ENCODE peak calls at places on chromosome 17, in six cellular contexts. I is psoas muscle; L is HepG2; F is tibial nerve; R is CD8-positive, alpha-beta T cell; T is uterus. K is an unnamed sample.

GRCh38 chr17:73316919-73317505 is 5.2 kb upstream of the CDC42EP4 start:
- DNase-seq in I (no peak), L (no peak), F (no peak), R (no peak), T (no peak), K (no peak)

GRCh38 chr17:78650093-78650715 is 73.0 kb upstream of the DNAH17 start:
- DNase-seq in I (no peak), L (peak; percentile 97), F (no peak), R (no peak), T (no peak), K (no peak)

GRCh38 chr17:12983986-12984932 is 33.6 kb downstream of the ELAC2 start:
- DNase-seq in I (peak; percentile 88), L (no peak), F (peak; percentile 69), R (no peak), T (peak; percentile 84), K (peak; percentile 61)

GRCh38 chr17:52027620-52028019 is 130.9 kb downstream of the CA10 start:
- DNase-seq in I (no peak), L (no peak), F (no peak), R (no peak), T (no peak), K (no peak)

GRCh38 chr17:77471984-77472836 is 331.4 kb downstream of the SEC14L1 start:
- DNase-seq in I (peak; percentile 51), L (no peak), F (no peak), R (no peak), T (peak; percentile 82), K (no peak)

GRCh38 chr17:75267403-75268232 is 3.4 kb downstream of the MIF4GD start:
- DNase-seq in I (peak; percentile 39), L (peak; percentile 86), F (no peak), R (no peak), T (no peak), K (no peak)

GRCh38 chr17:29909604-29910003 is 20.4 kb downstream of the SSH2 start:
- DNase-seq in I (no peak), L (no peak), F (no peak), R (no peak), T (no peak), K (no peak)

GRCh38 chr17:72119963-72120877 is 600 bp upstream of the SOX9 start:
- DNase-seq in I (peak; percentile 70), L (peak; percentile 79), F (peak; percentile 23), R (no peak), T (no peak), K (peak; percentile 50)

GRCh38 chr17:78597923-78598545 is 20.8 kb upstream of the DNAH17 start:
- DNase-seq in I (no peak), L (no peak), F (no peak), R (no peak), T (no peak), K (no peak)

GRCh38 chr17:49715221-49715620 is 7.5 kb upstream of the SLC35B1 start:
- DNase-seq in I (no peak), L (no peak), F (no peak), R (no peak), T (no peak), K (no peak)

GRCh38 chr17:9244066-9245052 is 223.0 kb downstream of the NTN1 start:
- DNase-seq in I (peak; percentile 77), L (no peak), F (no peak), R (no peak), T (peak; percentile 60), K (no peak)

GRCh38 chr17:80474231-80474932 is 2.0 kb downstream of the NPTX1 start:
- DNase-seq in I (no peak), L (no peak), F (no peak), R (no peak), T (no peak), K (no peak)

GRCh38 chr17:34472363-34472762 is 107.0 kb upstream of the TMEM132E start:
- DNase-seq in I (no peak), L (no peak), F (no peak), R (no peak), T (no peak), K (no peak)

GRCh38 chr17:63675607-63676539 is 24.1 kb downstream of the LIMD2 start:
- DNase-seq in I (peak; percentile 72), L (peak; percentile 83), F (peak; percentile 79), R (no peak), T (peak; percentile 84), K (peak; percentile 65)

GRCh38 chr17:18331879-18332278 is 16.8 kb downstream of the SMCR8 start:
- DNase-seq in I (no peak), L (no peak), F (no peak), R (no peak), T (no peak), K (no peak)

GRCh38 chr17:81453712-81454111 is 58.5 kb downstream of the BAHCC1 start:
- DNase-seq in I (no peak), L (no peak), F (no peak), R (no peak), T (no peak), K (no peak)

GRCh38 chr17:77609553-77610517 is 348.7 kb upstream of the TNRC6C start:
- DNase-seq in I (no peak), L (peak; percentile 27), F (no peak), R (peak; percentile 34), T (peak; percentile 66), K (no peak)

GRCh38 chr17:7717756-7718350 is 309 bp downstream of the DNAH2 start:
- DNase-seq in I (no peak), L (no peak), F (no peak), R (no peak), T (no peak), K (no peak)

GRCh38 chr17:27315322-27315721 is 21.4 kb downstream of the WSB1 start:
- DNase-seq in I (peak; percentile 89), L (no peak), F (peak; percentile 76), R (no peak), T (peak; percentile 91), K (peak; percentile 83)

GRCh38 chr17:13410214-13410613 is 191.5 kb downstream of the HS3ST3A1 start:
- DNase-seq in I (no peak), L (no peak), F (no peak), R (no peak), T (no peak), K (no peak)

GRCh38 chr17:8038954-8039610 is at the start of gene ALOX15B:
- DNase-seq in I (no peak), L (no peak), F (no peak), R (no peak), T (no peak), K (no peak)

GRCh38 chr17:9241371-9241712 is 220.0 kb downstream of the NTN1 start:
- DNase-seq in I (no peak), L (no peak), F (no peak), R (no peak), T (peak; percentile 73), K (peak; percentile 52)

GRCh38 chr17:77849203-77849602 is 109.3 kb upstream of the TNRC6C start:
- DNase-seq in I (no peak), L (no peak), F (no peak), R (no peak), T (no peak), K (no peak)

GRCh38 chr17:42103221-42103954 is 5.1 kb upstream of the ZNF385C start:
- DNase-seq in I (no peak), L (no peak), F (no peak), R (no peak), T (no peak), K (no peak)

GRCh38 chr17:42107124-42107523 is 5.4 kb downstream of the DHX58 start:
- DNase-seq in I (no peak), L (no peak), F (no peak), R (no peak), T (no peak), K (no peak)

GRCh38 chr17:42101513-42102292 is 3.4 kb upstream of the ZNF385C start:
- DNase-seq in I (peak; percentile 95), L (peak; percentile 65), F (peak; percentile 86), R (no peak), T (peak; percentile 59), K (peak; percentile 74)

GRCh38 chr17:42106009-42106408 is 6.5 kb downstream of the DHX58 start:
- DNase-seq in I (no peak), L (no peak), F (no peak), R (no peak), T (no peak), K (no peak)

DNA sequence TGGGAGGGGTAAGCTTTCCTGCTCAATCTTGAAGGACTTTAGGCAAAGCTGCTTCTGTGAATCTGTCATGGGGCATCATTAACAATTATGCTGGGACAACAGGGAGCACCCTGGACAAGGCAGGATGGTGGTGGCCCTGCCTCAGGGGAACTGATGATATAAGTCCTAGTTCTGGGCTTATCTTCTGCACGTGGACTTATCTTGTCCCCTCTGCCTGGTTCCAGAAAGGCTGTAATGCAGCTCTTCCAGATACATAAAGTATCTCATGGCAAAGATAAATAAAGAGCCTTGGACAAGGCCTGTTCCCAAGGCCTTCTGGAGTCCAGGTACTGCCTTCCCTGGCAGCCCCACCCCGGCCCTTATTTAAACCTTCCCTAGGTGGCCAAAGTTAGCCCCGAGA is 6.0 kb upstream of the ZNF385C start:
- DNase-seq in I (no peak), L (no peak), F (no peak), R (no peak), T (no peak), K (no peak)
- H3K4me1 ChIP-seq in I (peaks cover 10% of the 10 kb centered on the region), L (peaks cover 25% of the 10 kb centered on the region), F (no peaks in the 10 kb centered on the region), R (peaks cover 6% of the 10 kb centered on the region), T (no peaks in the 10 kb centered on the region), K (peaks cover 7% of the 10 kb centered on the region)

GRCh38 chr17:28718990-28719433 is 773 bp upstream of the RPL23A start:
- DNase-seq in I (no peak), L (no peak), F (no peak), R (no peak), T (no peak), K (no peak)

GRCh38 chr17:28718317-28718672 is 627 bp upstream of the RAB34 start:
- DNase-seq in I (no peak), L (no peak), F (no peak), R (no peak), T (no peak), K (no peak)

GRCh38 chr17:28715217-28715616 is 2.5 kb downstream of the RAB34 start:
- DNase-seq in I (no peak), L (no peak), F (no peak), R (no peak), T (no peak), K (no peak)

GRCh38 chr17:28716740-28717577 is 709 bp downstream of the RAB34 start:
- DNase-seq in I (peak; percentile 64), L (no peak), F (no peak), R (no peak), T (no peak), K (peak; percentile 34)

GRCh38 chr17:28717578-28718316 is at the start of gene RAB34:
- DNase-seq in I (peak; percentile 80), L (no peak), F (peak; percentile 63), R (no peak), T (peak; percentile 86), K (peak; percentile 72)
- TF ChIP-seq CTCF in I (peak; percentile 21), L (no peak), F (peak; percentile 15), R (no peak), T (no peak), K (peak; percentile 43)

DNA sequence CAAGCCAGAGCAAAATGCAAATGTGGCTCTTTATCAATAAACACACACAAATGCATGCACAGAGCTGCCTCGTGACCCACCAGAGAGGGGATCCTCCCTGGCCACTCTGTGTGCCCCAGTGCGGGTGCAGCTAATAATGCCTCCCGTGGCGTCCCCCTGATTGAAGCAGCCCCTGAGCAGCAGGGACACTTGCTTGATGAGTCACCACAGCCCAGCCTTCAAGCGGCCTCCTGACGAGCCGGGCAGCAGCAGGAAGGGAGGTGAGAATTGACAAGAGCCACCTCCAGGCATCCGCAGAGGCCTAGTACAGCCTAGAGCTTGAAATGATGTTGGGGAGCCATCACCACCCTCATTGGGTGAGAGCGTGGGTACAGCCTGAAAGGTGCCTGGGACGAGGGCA is 143.8 kb downstream of the CCDC182 start:
- DNase-seq in I (no peak), L (no peak), F (no peak), R (no peak), T (no peak), K (no peak)
- H3K4me1 ChIP-seq in I (peaks cover 42% of the 10 kb centered on the region), L (peaks cover 20% of the 10 kb centered on the region), F (no peaks in the 10 kb centered on the region), R (peaks cover 88% of the 10 kb centered on the region), T (no peaks in the 10 kb centered on the region), K (peaks cover 61% of the 10 kb centered on the region)

GRCh38 chr17:15741624-15742023 is 9.5 kb downstream of the TBC1D26 start:
- DNase-seq in I (no peak), L (no peak), F (no peak), R (no peak), T (no peak), K (no peak)
- TF ChIP-seq CTCF in I (no peak), L (no peak), F (no peak), R (no peak), T (no peak), K (no peak)

K was measured in left ventricle myocardium inferior.